ENCODE peak calls at places on chromosomes 7 and 10, in ten cellular contexts. Z, W, S, C, H, P, N, E, M and K are unnamed samples.

GRCh38 chr10:30806824-30807223 is 177.3 kb upstream of the LYZL2 start:
- DNase-seq in Z (no peak), W (no peak), S (no peak), C (no peak), H (no peak), P (no peak), N (no peak), E (no peak), M (no peak), K (no peak)

GRCh38 chr10:112687647-112688046 is 240.6 kb downstream of the VTI1A start:
- DNase-seq in Z (no peak), W (no peak), S (peak), C (no peak), H (no peak), P (peak), N (no peak), E (no peak), M (no peak), K (no peak)

GRCh38 chr7:156819733-156820295 is 73.2 kb downstream of the LMBR1 start:
- DNase-seq in Z (no peak), W (no peak), S (no peak), C (no peak), H (no peak), P (no peak), N (no peak), E (no peak), M (no peak), K (no peak)

GRCh38 chr10:63866075-63866746 is 345.0 kb downstream of the REEP3 start:
- DNase-seq in Z (no peak), W (peak), S (peak), C (no peak), H (peak), P (peak), N (no peak), E (peak), M (no peak), K (peak)

GRCh38 chr10:52383088-52383487 is 69.0 kb downstream of the DKK1 start:
- DNase-seq in Z (no peak), W (no peak), S (no peak), C (no peak), H (no peak), P (no peak), N (no peak), E (no peak), M (no peak), K (no peak)

GRCh38 chr7:103651558-103651957 is 205.6 kb upstream of the SLC26A5 start:
- DNase-seq in Z (no peak), W (no peak), S (no peak), C (no peak), H (no peak), P (no peak), N (no peak), E (no peak), M (no peak), K (no peak)

GRCh38 chr10:110522365-110522988 is 24.8 kb downstream of the DUSP5 start:
- DNase-seq in Z (no peak), W (no peak), S (no peak), C (no peak), H (no peak), P (no peak), N (peak), E (no peak), M (no peak), K (no peak)

GRCh38 chr7:135798104-135798503 is 49.5 kb upstream of the FAM180A start:
- DNase-seq in Z (no peak), W (no peak), S (no peak), C (no peak), H (no peak), P (no peak), N (no peak), E (no peak), M (no peak), K (no peak)

GRCh38 chr7:8261711-8262695 is at the start of gene ICA1:
- DNase-seq in Z (no peak), W (peak), S (peak), C (peak), H (no peak), P (peak), N (peak), E (no peak), M (peak), K (no peak)

GRCh38 chr7:39554583-39555140 is 11.5 kb upstream of the YAE1 start:
- DNase-seq in Z (no peak), W (no peak), S (no peak), C (no peak), H (no peak), P (no peak), N (no peak), E (no peak), M (no peak), K (no peak)

GRCh38 chr10:77661674-77662073 is 24.1 kb upstream of the KCNMA1 start:
- DNase-seq in Z (no peak), W (no peak), S (no peak), C (no peak), H (no peak), P (no peak), N (no peak), E (no peak), M (no peak), K (no peak)

GRCh38 chr10:59857049-59857448 is 49.3 kb downstream of the CCDC6 start:
- DNase-seq in Z (no peak), W (no peak), S (no peak), C (no peak), H (no peak), P (no peak), N (no peak), E (no peak), M (no peak), K (no peak)

GRCh38 chr10:24238527-24239247 is 29.7 kb downstream of the KIAA1217 start:
- DNase-seq in Z (no peak), W (no peak), S (no peak), C (no peak), H (no peak), P (no peak), N (peak), E (no peak), M (no peak), K (no peak)

GRCh38 chr7:13181221-13181620 is 493.8 kb downstream of the ARL4A start:
- DNase-seq in Z (no peak), W (no peak), S (peak), C (no peak), H (no peak), P (no peak), N (no peak), E (no peak), M (no peak), K (no peak)

GRCh38 chr7:77202544-77202976 is 2.9 kb upstream of the FGL2 start:
- DNase-seq in Z (no peak), W (peak), S (no peak), C (no peak), H (no peak), P (no peak), N (no peak), E (no peak), M (no peak), K (no peak)

GRCh38 chr7:77209479-77210139 is 10.0 kb upstream of the FGL2 start:
- DNase-seq in Z (no peak), W (no peak), S (no peak), C (no peak), H (no peak), P (peak), N (no peak), E (no peak), M (no peak), K (no peak)

GRCh38 chr7:77200542-77200941 is 923 bp upstream of the FGL2 start:
- DNase-seq in Z (no peak), W (no peak), S (no peak), C (no peak), H (no peak), P (peak), N (no peak), E (no peak), M (no peak), K (no peak)

GRCh38 chr7:77205706-77206105 is 6.1 kb upstream of the FGL2 start:
- DNase-seq in Z (no peak), W (no peak), S (no peak), C (no peak), H (no peak), P (no peak), N (no peak), E (no peak), M (no peak), K (no peak)
- TF ChIP-seq POLR2A in Z (no peak), W (no peak), S (no peak), C (no peak), H (no peak), P (no peak), N (no peak), E (no peak), M (no peak), K (no peak)

DNA sequence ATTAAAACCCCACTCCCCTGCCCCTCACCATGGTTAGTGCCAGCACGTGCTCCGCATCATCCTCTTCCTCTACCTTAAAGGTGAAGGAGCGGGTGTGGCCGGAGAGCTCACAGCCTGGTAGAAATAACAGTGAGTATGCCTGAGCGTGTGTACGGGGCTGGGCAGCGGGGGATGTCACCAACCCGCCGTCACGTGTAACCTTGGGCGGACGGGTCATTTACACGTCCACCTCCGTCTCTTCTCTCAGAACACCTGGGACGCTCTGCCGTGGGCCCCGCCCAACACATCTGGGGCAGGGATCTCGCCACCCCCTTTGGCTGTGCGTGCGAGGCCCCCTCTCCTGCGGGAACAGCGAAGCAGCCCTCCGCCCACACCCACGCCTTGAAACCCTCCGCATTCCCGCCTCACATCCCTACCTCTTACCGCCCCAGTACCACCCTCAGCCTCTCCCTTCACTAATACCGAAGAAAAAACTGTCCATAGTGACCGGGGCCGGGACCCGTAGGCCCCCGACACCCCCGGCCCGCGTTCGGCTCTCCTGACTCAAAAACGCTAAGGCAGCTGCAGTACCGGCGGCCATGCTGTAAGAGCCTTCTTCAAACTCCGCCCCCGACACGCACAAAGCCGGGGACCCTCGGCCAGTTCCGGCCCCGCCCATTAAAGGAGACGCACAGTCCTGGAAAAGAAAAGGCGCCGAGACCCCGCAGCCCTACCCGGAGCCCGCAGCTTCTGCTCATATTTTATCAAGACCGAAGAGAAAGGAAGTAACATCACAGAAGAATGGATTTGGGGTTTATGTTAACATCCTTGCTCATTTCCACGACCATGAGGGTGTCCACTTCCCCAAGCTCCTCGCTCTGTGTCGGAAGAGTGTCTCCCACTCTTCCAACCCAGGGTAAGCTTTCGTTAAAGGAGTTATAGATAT is at the start of gene NPM3:
- DNase-seq in Z (peak), W (peak), S (peak), C (peak), H (no peak), P (peak), N (peak), E (peak), M (peak), K (peak)
- TF ChIP-seq POLR2A in Z (no peak), W (no peak), S (no peak), C (no peak), H (no peak), P (peak), N (no peak), E (peak), M (no peak), K (no peak)

GRCh38 chr7:25469669-25470068 is 241.4 kb upstream of the NPVF start:
- DNase-seq in Z (no peak), W (no peak), S (no peak), C (no peak), H (no peak), P (no peak), N (no peak), E (no peak), M (no peak), K (no peak)
- TF ChIP-seq POLR2A in Z (no peak), W (no peak), S (no peak), C (no peak), H (no peak), P (no peak), N (no peak), E (no peak), M (no peak), K (no peak)

DNA sequence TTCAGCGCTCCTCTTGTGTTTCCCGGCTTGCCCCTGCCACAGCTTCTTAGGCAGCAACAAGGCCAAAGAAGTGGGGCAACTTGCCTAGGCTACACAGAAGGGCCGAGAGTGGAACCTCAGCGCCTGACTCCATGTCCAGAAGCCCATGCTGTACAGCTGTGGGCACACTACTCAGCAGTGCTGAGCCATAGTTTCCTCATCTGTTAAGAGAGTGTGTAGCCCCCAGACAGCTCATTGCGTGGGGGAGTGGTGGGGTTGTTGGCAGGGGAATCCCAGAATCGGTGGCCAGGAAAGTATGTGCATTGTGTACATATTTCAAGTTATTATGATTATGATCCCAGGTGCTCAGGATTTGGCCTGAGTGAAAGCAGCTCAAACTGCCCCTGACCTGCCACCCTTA is 96.2 kb downstream of the CDH23 start:
- DNase-seq in Z (no peak), W (no peak), S (no peak), C (no peak), H (no peak), P (no peak), N (no peak), E (no peak), M (no peak), K (no peak)
- TF ChIP-seq POLR2A in Z (no peak), W (no peak), S (no peak), C (no peak), H (no peak), P (no peak), N (no peak), E (no peak), M (no peak), K (no peak)